ENCODE peak calls at places on chromosome X, in four cellular contexts. O, S, H and B are unnamed samples. For H3K27me3, the result is how much of the 10 kb centered on the place peaks cover.

GRCh38 chrX:72568406-72569092 is 4.1 kb downstream of the HDAC8 start:
- DNase-seq in H (no peak), S (no peak), O (no peak), B (no peak)

GRCh38 chrX:8848921-8849320 is 47.7 kb upstream of the FAM9A start:
- DNase-seq in O (no peak), S (no peak), H (no peak), B (no peak)

GRCh38 chrX:68490644-68491043 is 8.2 kb upstream of the YIPF6 start:
- DNase-seq in O (no peak), S (peak), H (peak), B (no peak)

GRCh38 chrX:4484266-4484665 is 770.8 kb upstream of the PRKX start:
- DNase-seq in O (no peak), S (no peak), H (no peak), B (no peak)

GRCh38 chrX:115393271-115393670 is 103.8 kb downstream of the LUZP4 start:
- DNase-seq in H (no peak), O (no peak), S (peak), B (no peak)

GRCh38 chrX:23902419-23902818 is 5.3 kb downstream of the APOO start:
- DNase-seq in H (peak), O (peak), S (peak), B (no peak)

GRCh38 chrX:111270339-111270738 is at the start of gene CAPN6:
- DNase-seq in O (peak), H (peak), S (no peak), B (no peak)

GRCh38 chrX:106670631-106671030 is 55.9 kb upstream of the RNF128 start:
- DNase-seq in S (no peak), O (no peak), H (no peak), B (no peak)

GRCh38 chrX:40734956-40735317 is 405 bp downstream of the MED14 start:
- DNase-seq in S (no peak), H (no peak), O (peak), B (no peak)

GRCh38 chrX:109925656-109926055 is 77.3 kb upstream of the TMEM164 start:
- DNase-seq in O (no peak), H (no peak), S (no peak), B (no peak)

GRCh38 chrX:69503228-69503834 is 795 bp upstream of the NALF2 start:
- DNase-seq in O (no peak), H (no peak), S (no peak), B (no peak)

GRCh38 chrX:64570204-64570603 is 175.0 kb upstream of the MTMR8 start:
- DNase-seq in H (peak), S (peak), O (no peak), B (no peak)

GRCh38 chrX:48470833-48471118 is 716 bp upstream of the SLC38A5 start:
- DNase-seq in S (no peak), O (no peak), H (no peak), B (no peak)

GRCh38 chrX:110210417-110211139 is 107.3 kb downstream of the AMMECR1 start:
- DNase-seq in H (no peak), O (no peak), S (no peak), B (no peak)

GRCh38 chrX:28189011-28189410 is 207.8 kb upstream of the DCAF8L1 start:
- DNase-seq in O (no peak), H (no peak), S (no peak), B (no peak)

GRCh38 chrX:8036914-8037313 is 109.7 kb upstream of the PNPLA4 start:
- DNase-seq in S (peak), H (no peak), O (no peak), B (no peak)

GRCh38 chrX:78140206-78140605 is 756 bp upstream of the TAF9B start:
- DNase-seq in H (no peak), S (no peak), O (no peak), B (no peak)

GRCh38 chrX:132728296-132728695 is 230.1 kb downstream of the HS6ST2 start:
- DNase-seq in S (no peak), H (no peak), O (no peak), B (no peak)

GRCh38 chrX:150966235-150966634 is 16.9 kb upstream of the HMGB3 start:
- DNase-seq in O (no peak), H (peak), S (no peak), B (no peak)

GRCh38 chrX:2497961-2498780 is 2.6 kb downstream of the DHRSX start:
- DNase-seq in S (peak), O (no peak), H (no peak), B (no peak)

GRCh38 chrX:129661369-129661768 is 6.6 kb upstream of the APLN start:
- DNase-seq in O (no peak), H (no peak), S (no peak), B (no peak)

GRCh38 chrX:13699183-13699826 is 10.4 kb downstream of the RAB9A start:
- DNase-seq in H (no peak), S (no peak), O (no peak), B (no peak)

GRCh38 chrX:11770320-11770719 is 12.3 kb downstream of the MSL3 start:
- DNase-seq in H (peak), O (peak), S (peak), B (peak)

GRCh38 chrX:48703642-48704481 is 7.3 kb downstream of the SUV39H1 start:
- DNase-seq in O (no peak), S (peak), H (peak), B (no peak)

GRCh38 chrX:30570505-30570904 is 7.1 kb downstream of the TASL start:
- DNase-seq in S (peak), H (no peak), O (no peak), B (no peak)

GRCh38 chrX:149759824-149760223 is 14.0 kb upstream of the HSFX1 start:
- DNase-seq in S (no peak), O (no peak), H (no peak), B (no peak)

GRCh38 chrX:13911581-13911980 is 94.7 kb upstream of the GPM6B start:
- DNase-seq in O (no peak), S (no peak), H (no peak), B (no peak)

GRCh38 chrX:143757375-143757774 is 36.8 kb upstream of the SPANXN2 start:
- DNase-seq in S (peak), O (no peak), H (peak), B (no peak)

GRCh38 chrX:134542485-134542884 is 82.5 kb downstream of the HPRT1 start:
- DNase-seq in S (no peak), H (peak), O (no peak), B (no peak)

GRCh38 chrX:46601283-46601682 is 27.7 kb downstream of the CHST7 start:
- DNase-seq in O (no peak), S (no peak), H (no peak), B (no peak)

GRCh38 chrX:12370444-12371089 is 232.3 kb downstream of the FRMPD4 start:
- DNase-seq in S (no peak), O (no peak), H (no peak), B (no peak)

GRCh38 chrX:119507206-119507605 is 39.0 kb downstream of the SLC25A5 start:
- DNase-seq in H (no peak), O (no peak), S (no peak), B (no peak)

GRCh38 chrX:41621236-41621651 is 67.5 kb upstream of the GPR34 start:
- DNase-seq in O (no peak), S (peak), H (peak), B (no peak)

GRCh38 chrX:140917354-140918115 is 84.9 kb upstream of the SPANXB1 start:
- DNase-seq in H (no peak), O (no peak), S (no peak), B (no peak)

GRCh38 chrX:140913802-140914501 is 88.4 kb upstream of the SPANXB1 start:
- DNase-seq in O (no peak), H (no peak), S (no peak), B (no peak)

GRCh38 chrX:140912606-140913005 is 89.8 kb upstream of the SPANXB1 start:
- DNase-seq in S (no peak), H (no peak), O (no peak), B (no peak)

GRCh38 chrX:140918398-140919043 is 83.9 kb upstream of the SPANXB1 start:
- DNase-seq in S (peak), O (peak), H (peak), B (peak)

DNA sequence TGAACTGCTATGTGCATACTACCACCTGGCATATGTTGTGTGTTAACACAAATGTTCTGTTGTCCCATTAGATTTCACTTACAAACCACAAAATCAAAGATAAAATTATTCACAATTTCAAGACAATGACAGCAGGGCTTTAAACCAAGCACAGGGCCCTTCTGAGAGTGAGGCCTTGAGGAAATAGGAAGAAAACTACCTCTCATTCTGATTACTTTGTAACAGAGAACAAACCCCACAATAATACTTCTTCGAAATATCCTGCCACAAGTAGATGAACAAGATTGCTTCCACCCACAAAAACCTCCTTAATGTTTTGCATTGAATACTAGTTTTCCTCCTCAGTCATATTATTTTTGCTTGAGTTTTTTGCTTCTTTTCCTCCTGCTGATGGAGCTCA is 85.5 kb upstream of the SPANXB1 start:
- DNase-seq in O (no peak), S (no peak), H (no peak), B (no peak)
- H3K27me3 ChIP-seq in O (under half), S (under half), H (under half), B (under half)

DNA sequence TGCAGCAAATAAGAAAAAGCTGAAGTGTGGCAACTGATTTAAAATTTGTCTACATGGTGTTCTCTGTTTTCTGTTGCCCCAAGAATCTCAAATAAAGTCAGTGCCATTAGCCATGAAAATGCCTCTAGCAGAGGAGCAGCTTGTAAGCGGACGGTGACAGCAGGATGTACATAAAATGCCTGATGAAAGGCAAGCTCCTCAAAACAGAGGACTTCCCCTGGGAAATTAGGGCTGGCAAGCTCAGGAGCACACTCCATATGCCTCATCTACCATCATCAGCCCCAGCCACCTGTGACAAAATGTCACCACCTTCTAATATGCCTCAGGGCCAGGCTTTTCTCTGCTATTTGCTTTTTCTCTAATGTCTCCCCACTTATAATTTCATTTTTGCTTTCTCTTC is 54.5 kb downstream of the ASB9 start:
- DNase-seq in O (no peak), S (no peak), H (no peak), B (no peak)
- H3K27me3 ChIP-seq in O (under half), S (under half), H (under half), B (under half)

GRCh38 chrX:70825366-70825765 is 83.1 kb downstream of the TEX11 start:
- DNase-seq in O (no peak), S (no peak), H (no peak), B (no peak)
- H3K27me3 ChIP-seq in O (under half), S (under half), H (under half), B (under half)

GRCh38 chrX:107777536-107777832 is at the start of gene NCBP2L:
- DNase-seq in H (no peak), O (no peak), S (no peak), B (no peak)

GRCh38 chrX:107775000-107775733 is 420 bp downstream of the TSC22D3 start:
- DNase-seq in H (peak), O (no peak), S (no peak), B (no peak)

GRCh38 chrX:107773906-107774435 is 1.6 kb downstream of the TSC22D3 start:
- DNase-seq in S (no peak), H (no peak), O (no peak), B (no peak)

GRCh38 chrX:107775734-107776511 is at the start of gene TSC22D3:
- DNase-seq in H (peak), O (peak), S (peak), B (peak)

DNA sequence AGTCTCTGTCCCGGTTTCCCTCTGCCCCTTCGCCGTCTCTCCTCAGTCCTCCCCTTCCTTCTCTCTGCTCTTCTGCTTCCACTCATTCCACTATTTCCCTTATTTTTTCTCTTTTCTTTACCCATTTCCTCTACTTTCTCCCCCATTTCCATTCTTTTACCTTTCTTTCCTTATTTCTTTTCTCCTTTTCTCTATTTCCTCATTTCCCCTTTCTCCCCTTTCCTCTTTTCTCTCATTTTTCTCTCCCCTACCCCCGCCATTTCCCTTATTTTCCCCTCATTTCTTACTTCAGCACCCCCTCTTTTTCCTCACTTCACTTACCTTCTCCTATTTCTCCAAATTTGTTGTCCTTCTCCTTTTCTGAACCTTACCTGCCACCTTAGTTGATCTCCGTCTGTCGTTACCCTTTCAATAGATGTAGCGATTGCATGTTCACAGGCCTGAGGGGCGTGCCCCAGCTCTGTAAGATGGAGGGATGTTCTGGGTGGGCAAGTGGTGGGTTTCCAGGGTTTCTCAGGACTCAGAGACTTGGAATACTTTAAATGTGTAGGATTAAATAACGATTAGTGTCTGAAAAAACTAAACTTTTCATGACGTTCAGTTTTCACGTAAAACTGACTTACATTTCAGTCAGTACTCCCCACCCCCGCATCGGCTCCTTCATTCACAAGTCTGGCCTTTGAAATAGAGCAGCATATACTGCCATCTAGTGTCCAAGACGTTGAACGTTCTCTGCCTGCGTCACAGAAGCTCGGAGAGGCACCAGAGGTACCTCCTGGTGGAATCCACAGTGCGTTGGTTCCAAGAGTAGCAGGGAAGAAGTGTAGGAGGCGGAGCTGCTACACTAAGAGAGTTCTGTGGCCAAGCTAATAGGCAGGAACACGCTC is 641 bp upstream of the NCBP2L start:
- DNase-seq in S (peak), H (peak), O (peak), B (peak)
- H3K27me3 ChIP-seq in S (under half), H (under half), O (under half), B (under half)